ENCODE peak calls at places on chromosomes 16 and 17, in seven cellular contexts. Z, F, U, L, S, M and J are unnamed samples.

GRCh38 chr16:62831235-62831634 is 795.0 kb upstream of the CDH8 start:
- DNase-seq in Z (no peak), F (no peak), U (no peak), L (no peak), S (no peak), M (no peak), J (no peak)

GRCh38 chr16:66881014-66881417 is 701 bp downstream of the PDP2 start:
- DNase-seq in Z (no peak), F (no peak), U (no peak), L (no peak), S (no peak), M (no peak), J (no peak)

GRCh38 chr16:71479420-71479819 is 9.7 kb downstream of the ZNF19 start:
- DNase-seq in Z (no peak), F (no peak), U (peak; percentile 50), L (no peak), S (no peak), M (peak; percentile 71), J (peak; percentile 44)

GRCh38 chr16:49378816-49379215 is 5.2 kb downstream of the C16orf78 start:
- DNase-seq in Z (no peak), F (no peak), U (no peak), L (no peak), S (no peak), M (no peak), J (no peak)

GRCh38 chr16:88634141-88634993 is 4.0 kb upstream of the IL17C start:
- DNase-seq in Z (peak; percentile 58), F (peak; percentile 52), U (peak; percentile 36), L (no peak), S (no peak), M (peak; percentile 92), J (peak; percentile 70)

GRCh38 chr17:67260051-67260987 is 15.3 kb upstream of the HELZ start:
- DNase-seq in Z (peak; percentile 20), F (no peak), U (peak; percentile 87), L (no peak), S (peak; percentile 76), M (no peak), J (peak; percentile 91)

GRCh38 chr17:145671-146541 is 8.5 kb downstream of the SCGB1C2 start:
- DNase-seq in Z (peak; percentile 12), F (peak; percentile 12), U (no peak), L (no peak), S (no peak), M (no peak), J (no peak)

GRCh38 chr17:78862073-78863023 is 21.7 kb upstream of the USP36 start:
- DNase-seq in Z (peak; percentile 84), F (peak; percentile 70), U (peak; percentile 98), L (no peak), S (peak; percentile 94), M (peak; percentile 69), J (peak; percentile 96)

GRCh38 chr17:4743898-4744297 is 4.2 kb upstream of the CXCL16 start:
- DNase-seq in Z (no peak), F (no peak), U (no peak), L (no peak), S (no peak), M (no peak), J (no peak)

GRCh38 chr17:81712468-81713003 is 452 bp downstream of the SLC25A10 start:
- DNase-seq in Z (no peak), F (no peak), U (no peak), L (no peak), S (no peak), M (peak; percentile 80), J (peak; percentile 38)
- TF ChIP-seq CTCF in Z (no peak), F (no peak), U (no peak), L (no peak), S (no peak), M (peak; percentile 30), J (peak; percentile 24)

GRCh38 chr16:56450901-56451752 is at the start of the genes NUDT21 and OGFOD1:
- DNase-seq in Z (peak; percentile 92), F (peak; percentile 93), U (peak; percentile 97), L (peak; percentile 82), S (peak; percentile 96), M (peak; percentile 97), J (peak; percentile 98)
- TF ChIP-seq CTCF in Z (no peak), F (peak; percentile 31), U (no peak), L (no peak), S (peak; percentile 2), M (no peak), J (no peak)

GRCh38 chr17:73643012-73643845 is 1.0 kb downstream of the SDK2 start:
- DNase-seq in Z (no peak), F (peak; percentile 23), U (no peak), L (no peak), S (no peak), M (peak; percentile 90), J (no peak)
- TF ChIP-seq CTCF in Z (no peak), F (no peak), U (peak; percentile 28), L (no peak), S (peak; percentile 8), M (peak; percentile 49), J (peak; percentile 15)

GRCh38 chr16:28098171-28098958 is 34.9 kb upstream of the GSG1L start:
- DNase-seq in Z (no peak), F (no peak), U (no peak), L (no peak), S (no peak), M (no peak), J (no peak)

GRCh38 chr16:28101533-28101890 is 38.0 kb upstream of the GSG1L start:
- DNase-seq in Z (no peak), F (no peak), U (no peak), L (no peak), S (no peak), M (no peak), J (no peak)

GRCh38 chr16:28097500-28097899 is 34.0 kb upstream of the GSG1L start:
- DNase-seq in Z (no peak), F (no peak), U (no peak), L (no peak), S (no peak), M (no peak), J (no peak)

GRCh38 chr16:28100810-28101532 is 37.5 kb upstream of the GSG1L start:
- DNase-seq in Z (no peak), F (no peak), U (no peak), L (no peak), S (no peak), M (no peak), J (no peak)

GRCh38 chr16:28098959-28099945 is 35.7 kb upstream of the GSG1L start:
- DNase-seq in Z (no peak), F (no peak), U (no peak), L (no peak), S (no peak), M (no peak), J (no peak)
- TF ChIP-seq CTCF in Z (no peak), F (no peak), U (no peak), L (no peak), S (no peak), M (no peak), J (no peak)

DNA sequence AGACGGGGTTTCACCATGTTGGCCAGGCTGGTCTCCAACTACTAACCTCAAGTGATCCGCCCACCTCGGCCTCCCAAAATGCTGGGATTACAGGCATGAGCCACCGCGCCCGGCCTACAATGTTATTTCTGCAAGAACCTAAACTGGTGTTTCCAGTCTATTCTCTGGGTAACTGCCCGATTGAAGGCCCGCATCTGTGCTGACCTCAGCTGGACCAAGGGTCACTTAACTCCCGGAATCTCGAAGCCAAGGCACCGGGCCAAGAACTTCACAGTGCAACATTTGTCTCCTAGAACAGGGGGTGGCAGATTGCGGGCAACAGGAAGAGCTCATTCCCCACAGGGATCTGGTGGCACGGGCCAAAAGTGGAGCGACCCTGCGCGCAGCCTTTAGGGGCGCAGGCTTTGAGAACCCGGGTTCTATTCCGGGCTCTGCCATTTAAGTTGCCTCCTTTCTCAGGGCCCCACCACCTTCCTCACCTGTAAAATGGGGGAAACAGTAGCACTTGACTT is 785 bp downstream of the SHMT1 start:
- DNase-seq in Z (peak; percentile 75), F (peak; percentile 69), U (peak; percentile 58), L (no peak), S (peak; percentile 13), M (peak; percentile 76), J (peak; percentile 56)
- TF ChIP-seq CTCF in Z (no peak), F (no peak), U (no peak), L (no peak), S (no peak), M (peak; percentile 32), J (no peak)

DNA sequence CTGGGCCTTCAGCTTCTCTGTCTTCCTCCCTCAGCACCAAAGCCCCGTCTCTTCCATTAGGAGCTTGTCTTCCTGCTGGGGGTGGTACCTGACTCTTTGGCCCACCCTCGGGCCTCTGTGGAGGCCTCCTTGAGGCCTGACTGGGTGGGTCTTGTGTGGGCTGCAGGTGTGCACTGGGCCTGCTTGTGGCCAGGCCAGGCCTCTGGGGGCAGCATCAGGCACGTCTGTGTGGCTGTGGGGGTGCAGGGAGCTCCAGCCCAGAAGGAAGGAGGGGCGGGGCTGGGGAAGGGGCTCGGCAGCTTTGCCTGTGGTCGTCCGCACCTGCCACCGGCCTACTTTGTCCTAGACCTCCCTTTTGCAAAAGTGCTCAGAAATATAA is 7.0 kb downstream of the PIGQ start:
- DNase-seq in Z (no peak), F (no peak), U (no peak), L (no peak), S (no peak), M (peak; percentile 84), J (no peak)
- TF ChIP-seq CTCF in Z (no peak), F (no peak), U (no peak), L (no peak), S (peak; percentile 16), M (peak; percentile 61), J (no peak)

GRCh38 chr16:11697319-11697718 is 29.1 kb downstream of the SNN start:
- DNase-seq in Z (no peak), F (no peak), U (no peak), L (no peak), S (no peak), M (no peak), J (no peak)

GRCh38 chr16:11699234-11699894 is 31.1 kb downstream of the SNN start:
- DNase-seq in Z (no peak), F (no peak), U (no peak), L (no peak), S (no peak), M (no peak), J (no peak)

GRCh38 chr16:11696266-11697012 is 28.2 kb downstream of the SNN start:
- DNase-seq in Z (no peak), F (no peak), U (no peak), L (no peak), S (no peak), M (no peak), J (no peak)

GRCh38 chr16:11700264-11701029 is 32.2 kb downstream of the SNN start:
- DNase-seq in Z (no peak), F (no peak), U (no peak), L (no peak), S (no peak), M (no peak), J (peak; percentile 49)

DNA sequence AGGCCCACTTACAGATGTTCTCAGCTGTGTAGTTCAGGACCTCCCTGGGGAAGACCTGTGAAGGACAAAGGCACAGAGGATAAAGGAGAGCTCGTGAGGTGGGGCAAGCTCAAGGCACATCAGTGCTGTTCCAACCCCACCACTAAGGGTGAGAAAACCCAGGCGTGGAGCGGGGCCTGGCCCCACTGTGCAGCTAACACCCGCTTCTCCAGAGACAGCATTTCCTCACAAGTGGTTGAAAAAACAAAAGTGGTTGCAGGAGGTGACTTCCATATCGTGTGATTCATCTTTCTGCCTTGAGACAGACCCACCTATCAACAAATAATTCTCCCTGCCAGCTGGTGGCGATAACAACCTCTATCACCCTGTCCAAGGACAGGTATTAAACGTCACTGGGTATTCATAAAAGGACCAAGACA is 30.0 kb downstream of the SNN start:
- DNase-seq in Z (no peak), F (no peak), U (no peak), L (no peak), S (no peak), M (no peak), J (peak; percentile 19)
- TF ChIP-seq CTCF in Z (no peak), F (no peak), U (no peak), L (no peak), S (no peak), M (peak; percentile 17), J (no peak)